ENCODE peak calls at places on chromosomes 16 and 17, in five cellular contexts. A is colonic mucosa, G is H1, H is HAP-1, J is NT2/D1. T is an unnamed sample.

GRCh38 chr16:80015566-80015965 is 415.0 kb upstream of the MAF start:
- DNase-seq in A (no peak), G (no peak), H (no peak), J (no peak), T (no peak)

GRCh38 chr17:46061435-46061834 is 62.4 kb downstream of the STH start:
- DNase-seq in G (no peak), J (no peak), H (peak; percentile 38), A (no peak), T (no peak)

GRCh38 chr17:80424878-80425765 is 10.2 kb downstream of the ENDOV start:
- DNase-seq in G (peak; percentile 42), H (no peak), J (no peak), A (no peak), T (no peak)

GRCh38 chr17:13153036-13153435 is 135.2 kb upstream of the ELAC2 start:
- DNase-seq in H (no peak), A (no peak), J (no peak), G (no peak), T (no peak)

GRCh38 chr17:75270966-75271232 is at the start of gene MIF4GD:
- DNase-seq in G (no peak), J (no peak), H (no peak), A (no peak), T (no peak)

GRCh38 chr17:19386276-19386863 is 620 bp downstream of the MFAP4 start:
- DNase-seq in H (no peak), J (no peak), G (no peak), A (no peak), T (no peak)

GRCh38 chr17:72445055-72445991 is 324.5 kb downstream of the SOX9 start:
- DNase-seq in H (no peak), J (no peak), A (peak; percentile 84), G (no peak), T (no peak)

GRCh38 chr17:43464046-43464445 is 19.7 kb upstream of the DHX8 start:
- DNase-seq in A (no peak), J (no peak), H (no peak), G (no peak), T (no peak)

GRCh38 chr16:77289331-77289809 is 90.2 kb downstream of the SYCE1L start:
- DNase-seq in A (no peak), G (no peak), J (no peak), H (no peak), T (no peak)

GRCh38 chr16:81831722-81832126 is 52.6 kb downstream of the PLCG2 start:
- DNase-seq in A (peak; percentile 51), J (peak; percentile 42), G (no peak), H (no peak), T (peak; percentile 48)

GRCh38 chr16:55482056-55482455 is 3.1 kb downstream of the MMP2 start:
- DNase-seq in G (no peak), J (no peak), H (no peak), A (no peak), T (no peak)

GRCh38 chr16:22163806-22164205 is 1.5 kb downstream of the SDR42E2 start:
- DNase-seq in J (no peak), A (no peak), H (no peak), G (no peak), T (no peak)

GRCh38 chr17:82495844-82496528 is 23.5 kb upstream of the FOXK2 start:
- DNase-seq in G (peak; percentile 64), H (no peak), J (no peak), A (peak; percentile 78), T (no peak)

GRCh38 chr16:63346000-63346399 is 1309.8 kb upstream of the CDH8 start:
- DNase-seq in A (no peak), G (no peak), H (no peak), J (no peak), T (no peak)

GRCh38 chr16:20849587-20850390 is 43.5 kb downstream of the REXO5 start:
- DNase-seq in J (peak; percentile 63), H (peak; percentile 55), A (peak; percentile 82), G (peak; percentile 91), T (no peak)

GRCh38 chr16:17211797-17212196 is 259.0 kb downstream of the XYLT1 start:
- DNase-seq in J (peak; percentile 61), H (no peak), G (peak; percentile 67), A (no peak), T (no peak)

GRCh38 chr16:57084996-57085395 is 7.4 kb upstream of the CPNE2 start:
- DNase-seq in H (no peak), A (no peak), J (no peak), G (no peak), T (no peak)

GRCh38 chr16:57089406-57089805 is 3.0 kb upstream of the CPNE2 start:
- DNase-seq in G (no peak), A (no peak), J (no peak), H (no peak), T (no peak)

GRCh38 chr16:57083469-57083868 is 8.9 kb upstream of the CPNE2 start:
- DNase-seq in A (no peak), J (no peak), G (no peak), H (peak; percentile 47), T (no peak)

GRCh38 chr16:57084257-57084770 is 8.1 kb upstream of the CPNE2 start:
- DNase-seq in A (peak; percentile 74), G (peak; percentile 88), H (peak; percentile 50), J (peak; percentile 72), T (peak; percentile 22)

DNA sequence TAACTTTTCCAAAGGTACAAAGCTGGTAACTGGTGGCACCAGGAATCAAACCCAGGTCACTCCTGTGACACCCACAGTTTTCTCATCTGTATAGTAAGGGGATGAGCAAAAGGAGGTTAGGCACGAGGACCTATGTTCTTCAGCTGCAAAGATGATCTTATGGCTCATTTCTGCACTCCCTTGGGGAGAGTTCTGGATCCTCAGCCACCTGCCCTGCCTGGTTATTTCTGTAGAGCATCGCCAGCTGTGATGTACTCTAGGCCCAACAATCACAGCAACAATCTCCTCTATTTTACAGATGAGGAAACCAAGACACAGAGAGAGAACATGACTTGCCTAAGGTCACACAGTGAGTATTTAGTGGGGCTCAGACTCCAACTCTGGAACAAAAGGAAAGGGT is 5.4 kb upstream of the CPNE2 start:
- DNase-seq in J (no peak), A (no peak), G (no peak), H (no peak), T (no peak)
- H3K4me3 ChIP-seq in J (no peak overlapping the region), A (no peak overlapping the region), G (no peak overlapping the region), H (no peak overlapping the region), T (no peak overlapping the region)

GRCh38 chr17:64978138-64978537 is 58.9 kb upstream of the LRRC37A3 start:
- DNase-seq in A (no peak), G (peak; percentile 22), H (no peak), J (no peak), T (no peak)

GRCh38 chr17:64974750-64975317 is 55.6 kb upstream of the LRRC37A3 start:
- DNase-seq in A (no peak), J (no peak), G (no peak), H (no peak), T (no peak)

GRCh38 chr17:64969046-64969501 is 49.8 kb upstream of the LRRC37A3 start:
- DNase-seq in G (no peak), H (no peak), J (no peak), A (no peak), T (no peak)

GRCh38 chr17:64975318-64976087 is 56.2 kb upstream of the LRRC37A3 start:
- DNase-seq in J (no peak), A (peak; percentile 96), G (peak; percentile 86), H (peak; percentile 70), T (peak; percentile 80)

DNA sequence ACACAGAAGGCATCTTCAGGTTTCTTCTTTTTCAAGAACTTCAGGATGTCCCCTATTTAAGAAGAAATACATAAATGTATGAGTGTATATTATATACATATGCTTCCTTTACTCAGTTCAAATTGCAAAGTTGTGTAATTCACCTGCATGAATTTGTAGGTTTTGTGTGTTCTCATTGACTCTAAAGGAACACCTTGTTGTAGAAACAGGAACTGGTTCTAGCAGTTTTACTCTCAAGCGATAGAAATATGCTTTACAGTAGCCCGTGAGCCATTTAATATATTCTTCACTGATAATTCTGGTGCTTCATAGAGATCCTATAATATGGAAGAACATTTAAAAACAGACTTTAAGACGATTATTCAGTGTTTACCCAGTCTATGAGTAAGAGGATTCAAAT is 53.3 kb upstream of the LRRC37A3 start:
- DNase-seq in G (no peak), H (no peak), J (no peak), A (no peak), T (no peak)
- H3K4me1 ChIP-seq in G (no peaks in the 10 kb centered on the region), H (peaks cover 8% of the 10 kb centered on the region), J (no peaks in the 10 kb centered on the region), A (no peaks in the 10 kb centered on the region), T (peaks cover 37% of the 10 kb centered on the region)

GRCh38 chr17:40093580-40094201 is 6.7 kb downstream of the NR1D1 start:
- DNase-seq in G (no peak), J (no peak), H (no peak), A (no peak), T (no peak)
- H3K4me3 ChIP-seq in G (no peak overlapping the region), J (no peak overlapping the region), H (no peak overlapping the region), A (no peak overlapping the region), T (no peak overlapping the region)

GRCh38 chr16:56914896-56915295 is 17.0 kb upstream of the HERPUD1 start:
- DNase-seq in A (no peak), G (no peak), J (no peak), H (no peak), T (no peak)
- H3K4me1 ChIP-seq in A (no peaks in the 10 kb centered on the region), G (no peaks in the 10 kb centered on the region), J (peaks cover 10% of the 10 kb centered on the region), H (peaks cover 4% of the 10 kb centered on the region), T (peaks cover 23% of the 10 kb centered on the region)

GRCh38 chr17:65043802-65044201 is 12.7 kb downstream of the GNA13 start:
- DNase-seq in J (no peak), A (no peak), H (no peak), G (no peak), T (no peak)

GRCh38 chr17:65037157-65037556 is 19.4 kb downstream of the GNA13 start:
- DNase-seq in A (no peak), G (no peak), H (no peak), J (no peak), T (no peak)

GRCh38 chr17:65042911-65043310 is 13.6 kb downstream of the GNA13 start:
- DNase-seq in H (no peak), J (no peak), A (no peak), G (no peak), T (no peak)

GRCh38 chr17:65039349-65039988 is 17.1 kb downstream of the GNA13 start:
- DNase-seq in G (no peak), J (no peak), H (no peak), A (no peak), T (no peak)

DNA sequence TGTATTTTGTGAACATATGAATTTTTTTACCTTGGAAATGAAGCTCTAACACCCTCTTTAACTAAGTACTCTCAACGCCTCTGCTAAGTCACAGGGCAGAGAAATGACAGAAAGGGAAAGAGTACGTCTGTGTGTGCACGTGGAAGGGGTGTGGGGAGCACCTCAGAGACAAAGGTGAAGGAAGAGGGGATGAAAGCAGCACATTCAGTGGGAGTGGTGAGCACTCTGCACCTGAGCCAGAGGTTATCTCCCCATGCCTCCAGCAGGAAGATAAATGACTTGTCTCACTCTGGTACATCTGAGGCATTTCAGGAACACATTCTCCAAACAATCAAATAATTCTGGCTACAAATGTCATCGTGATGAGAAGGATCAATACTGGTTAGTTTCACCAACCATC is 15.0 kb downstream of the GNA13 start:
- DNase-seq in J (no peak), H (no peak), A (no peak), G (no peak), T (no peak)
- H3K4me3 ChIP-seq in J (no peak overlapping the region), H (no peak overlapping the region), A (no peak overlapping the region), G (no peak overlapping the region), T (no peak overlapping the region)

GRCh38 chr17:59734226-59734625 is 26.8 kb downstream of the VMP1 start:
- DNase-seq in H (no peak), G (no peak), A (peak; percentile 55), J (no peak), T (no peak)

GRCh38 chr17:59733697-59734096 is 26.2 kb downstream of the VMP1 start:
- DNase-seq in J (no peak), A (no peak), G (no peak), H (no peak), T (no peak)

GRCh38 chr17:59737324-59737723 is 29.9 kb downstream of the VMP1 start:
- DNase-seq in J (no peak), A (no peak), H (no peak), G (no peak), T (no peak)
- H3K4me1 ChIP-seq in J (no peaks in the 10 kb centered on the region), A (peaks cover 7% of the 10 kb centered on the region), H (no peaks in the 10 kb centered on the region), G (no peaks in the 10 kb centered on the region), T (no peaks in the 10 kb centered on the region)